ENCODE peak calls at places on chromosomes 6 and 20, in eight cellular contexts. One of them, this sample, is unnamed.

GRCh38 chr20:34114809-34115208 is 2.8 kb upstream of the EIF2S2 start:
- DNase-seq in T47D: no peak
- DNase-seq in CD4-positive, alpha-beta T cell: no peak
- DNase-seq in SW480: no peak
- DNase-seq in AG09319: no peak
- DNase-seq in cardiac fibroblast: no peak
- DNase-seq in GOT3: no peak
- DNase-seq in hepatic stellate cell: no peak
- DNase-seq in this sample: no peak

GRCh38 chr6:21726676-21727075 is 133.1 kb downstream of the SOX4 start:
- DNase-seq in T47D: no peak
- DNase-seq in CD4-positive, alpha-beta T cell: no peak
- DNase-seq in SW480: no peak
- DNase-seq in AG09319: no peak
- DNase-seq in cardiac fibroblast: no peak
- DNase-seq in GOT3: no peak
- DNase-seq in hepatic stellate cell: no peak
- DNase-seq in this sample: no peak

GRCh38 chr20:56345911-56346310 is 12.9 kb upstream of the FAM210B start:
- DNase-seq in T47D: no peak
- DNase-seq in CD4-positive, alpha-beta T cell: no peak
- DNase-seq in SW480: no peak
- DNase-seq in AG09319: no peak
- DNase-seq in cardiac fibroblast: peak; percentile 31
- DNase-seq in GOT3: no peak
- DNase-seq in hepatic stellate cell: no peak
- DNase-seq in this sample: no peak

GRCh38 chr6:26340066-26340465 is 24.9 kb upstream of the BTN3A2 start:
- DNase-seq in T47D: no peak
- DNase-seq in CD4-positive, alpha-beta T cell: no peak
- DNase-seq in SW480: no peak
- DNase-seq in AG09319: no peak
- DNase-seq in cardiac fibroblast: no peak
- DNase-seq in GOT3: no peak
- DNase-seq in hepatic stellate cell: no peak
- DNase-seq in this sample: no peak

GRCh38 chr20:10313701-10314100 is 95.1 kb downstream of the SNAP25 start:
- DNase-seq in T47D: no peak
- DNase-seq in CD4-positive, alpha-beta T cell: no peak
- DNase-seq in SW480: no peak
- DNase-seq in AG09319: no peak
- DNase-seq in cardiac fibroblast: peak; percentile 59
- DNase-seq in GOT3: no peak
- DNase-seq in hepatic stellate cell: no peak
- DNase-seq in this sample: no peak

GRCh38 chr6:124260337-124260736 is 456.7 kb downstream of the NKAIN2 start:
- DNase-seq in T47D: no peak
- DNase-seq in CD4-positive, alpha-beta T cell: no peak
- DNase-seq in SW480: no peak
- DNase-seq in AG09319: no peak
- DNase-seq in cardiac fibroblast: no peak
- DNase-seq in GOT3: no peak
- DNase-seq in hepatic stellate cell: no peak
- DNase-seq in this sample: no peak

GRCh38 chr6:139553916-139554315 is 179.5 kb upstream of the CITED2 start:
- DNase-seq in T47D: no peak
- DNase-seq in CD4-positive, alpha-beta T cell: no peak
- DNase-seq in SW480: no peak
- DNase-seq in AG09319: no peak
- DNase-seq in cardiac fibroblast: no peak
- DNase-seq in GOT3: no peak
- DNase-seq in hepatic stellate cell: no peak
- DNase-seq in this sample: no peak

GRCh38 chr6:79073888-79074287 is 4.2 kb downstream of the PHIP start:
- DNase-seq in T47D: no peak
- DNase-seq in CD4-positive, alpha-beta T cell: no peak
- DNase-seq in SW480: no peak
- DNase-seq in AG09319: no peak
- DNase-seq in cardiac fibroblast: no peak
- DNase-seq in GOT3: no peak
- DNase-seq in hepatic stellate cell: no peak
- DNase-seq in this sample: no peak

GRCh38 chr6:99330159-99330558 is 19.3 kb downstream of the FAXC start:
- DNase-seq in T47D: peak; percentile 69
- DNase-seq in CD4-positive, alpha-beta T cell: peak; percentile 6
- DNase-seq in SW480: peak; percentile 18
- DNase-seq in AG09319: peak; percentile 19
- DNase-seq in cardiac fibroblast: peak; percentile 75
- DNase-seq in GOT3: no peak
- DNase-seq in hepatic stellate cell: peak; percentile 68
- DNase-seq in this sample: no peak

GRCh38 chr6:156866181-156866862 is 89.1 kb downstream of the ARID1B start:
- DNase-seq in T47D: peak; percentile 25
- DNase-seq in CD4-positive, alpha-beta T cell: peak; percentile 6
- DNase-seq in SW480: no peak
- DNase-seq in AG09319: no peak
- DNase-seq in cardiac fibroblast: no peak
- DNase-seq in GOT3: no peak
- DNase-seq in hepatic stellate cell: peak; percentile 41
- DNase-seq in this sample: peak; percentile 33

GRCh38 chr6:39228992-39229767 is at the start of gene KCNK5:
- DNase-seq in T47D: peak; percentile 96
- DNase-seq in CD4-positive, alpha-beta T cell: peak; percentile 38
- DNase-seq in SW480: peak; percentile 71
- DNase-seq in AG09319: no peak
- DNase-seq in cardiac fibroblast: peak; percentile 38
- DNase-seq in GOT3: peak; percentile 44
- DNase-seq in hepatic stellate cell: no peak
- DNase-seq in this sample: peak; percentile 92

GRCh38 chr20:61758556-61759200 is 307.0 kb downstream of the TAF4 start:
- DNase-seq in T47D: no peak
- DNase-seq in CD4-positive, alpha-beta T cell: no peak
- DNase-seq in SW480: no peak
- DNase-seq in AG09319: no peak
- DNase-seq in cardiac fibroblast: no peak
- DNase-seq in GOT3: no peak
- DNase-seq in hepatic stellate cell: no peak
- DNase-seq in this sample: no peak

GRCh38 chr6:149346075-149346474 is 28.6 kb downstream of the TAB2 start:
- DNase-seq in T47D: no peak
- DNase-seq in CD4-positive, alpha-beta T cell: no peak
- DNase-seq in SW480: no peak
- DNase-seq in AG09319: no peak
- DNase-seq in cardiac fibroblast: no peak
- DNase-seq in GOT3: no peak
- DNase-seq in hepatic stellate cell: no peak
- DNase-seq in this sample: no peak

GRCh38 chr6:130008236-130008873 is 10.0 kb upstream of the L3MBTL3 start:
- DNase-seq in T47D: no peak
- DNase-seq in CD4-positive, alpha-beta T cell: no peak
- DNase-seq in SW480: no peak
- DNase-seq in AG09319: no peak
- DNase-seq in cardiac fibroblast: peak; percentile 49
- DNase-seq in GOT3: no peak
- DNase-seq in hepatic stellate cell: no peak
- DNase-seq in this sample: no peak

GRCh38 chr6:125623085-125623484 is 126.3 kb upstream of the HEY2 start:
- DNase-seq in T47D: no peak
- DNase-seq in CD4-positive, alpha-beta T cell: no peak
- DNase-seq in SW480: no peak
- DNase-seq in AG09319: no peak
- DNase-seq in cardiac fibroblast: no peak
- DNase-seq in GOT3: no peak
- DNase-seq in hepatic stellate cell: no peak
- DNase-seq in this sample: no peak

GRCh38 chr20:40687384-40688128 is 1.5 kb downstream of the MAFB start:
- DNase-seq in T47D: peak; percentile 90
- DNase-seq in CD4-positive, alpha-beta T cell: no peak
- DNase-seq in SW480: peak; percentile 55
- DNase-seq in AG09319: no peak
- DNase-seq in cardiac fibroblast: peak; percentile 48
- DNase-seq in GOT3: no peak
- DNase-seq in hepatic stellate cell: no peak
- DNase-seq in this sample: peak; percentile 74

GRCh38 chr6:170266061-170266825 is 24.6 kb downstream of the DLL1 start:
- DNase-seq in T47D: no peak
- DNase-seq in CD4-positive, alpha-beta T cell: no peak
- DNase-seq in SW480: peak; percentile 35
- DNase-seq in AG09319: no peak
- DNase-seq in cardiac fibroblast: no peak
- DNase-seq in GOT3: no peak
- DNase-seq in hepatic stellate cell: no peak
- DNase-seq in this sample: peak; percentile 48

GRCh38 chr6:37705239-37706051 is 7.8 kb upstream of the MDGA1 start:
- DNase-seq in T47D: no peak
- DNase-seq in CD4-positive, alpha-beta T cell: peak; percentile 56
- DNase-seq in SW480: no peak
- DNase-seq in AG09319: peak; percentile 73
- DNase-seq in cardiac fibroblast: peak; percentile 88
- DNase-seq in GOT3: peak; percentile 40
- DNase-seq in hepatic stellate cell: peak; percentile 93
- DNase-seq in this sample: peak; percentile 87

GRCh38 chr6:131685266-131685780 is 15.9 kb downstream of the OR2A4 start:
- DNase-seq in T47D: no peak
- DNase-seq in CD4-positive, alpha-beta T cell: no peak
- DNase-seq in SW480: no peak
- DNase-seq in AG09319: no peak
- DNase-seq in cardiac fibroblast: no peak
- DNase-seq in GOT3: no peak
- DNase-seq in hepatic stellate cell: no peak
- DNase-seq in this sample: no peak

GRCh38 chr6:152292595-152292994 is 344.6 kb downstream of the SYNE1 start:
- DNase-seq in T47D: no peak
- DNase-seq in CD4-positive, alpha-beta T cell: no peak
- DNase-seq in SW480: no peak
- DNase-seq in AG09319: no peak
- DNase-seq in cardiac fibroblast: no peak
- DNase-seq in GOT3: no peak
- DNase-seq in hepatic stellate cell: no peak
- DNase-seq in this sample: no peak

GRCh38 chr6:17473554-17473953 is 80.2 kb downstream of the CAP2 start:
- DNase-seq in T47D: no peak
- DNase-seq in CD4-positive, alpha-beta T cell: no peak
- DNase-seq in SW480: no peak
- DNase-seq in AG09319: no peak
- DNase-seq in cardiac fibroblast: no peak
- DNase-seq in GOT3: no peak
- DNase-seq in hepatic stellate cell: no peak
- DNase-seq in this sample: no peak

GRCh38 chr6:1076531-1077453 is 235.1 kb upstream of the FOXQ1 start:
- DNase-seq in T47D: no peak
- DNase-seq in CD4-positive, alpha-beta T cell: no peak
- DNase-seq in SW480: no peak
- DNase-seq in AG09319: no peak
- DNase-seq in cardiac fibroblast: no peak
- DNase-seq in GOT3: no peak
- DNase-seq in hepatic stellate cell: no peak
- DNase-seq in this sample: no peak

GRCh38 chr6:91298543-91299145 is 711.8 kb upstream of the MAP3K7 start:
- DNase-seq in T47D: no peak
- DNase-seq in CD4-positive, alpha-beta T cell: no peak
- DNase-seq in SW480: no peak
- DNase-seq in AG09319: no peak
- DNase-seq in cardiac fibroblast: no peak
- DNase-seq in GOT3: no peak
- DNase-seq in hepatic stellate cell: no peak
- DNase-seq in this sample: no peak

GRCh38 chr20:53527196-53527595 is 66.4 kb downstream of the ZNF217 start:
- DNase-seq in T47D: no peak
- DNase-seq in CD4-positive, alpha-beta T cell: no peak
- DNase-seq in SW480: no peak
- DNase-seq in AG09319: no peak
- DNase-seq in cardiac fibroblast: no peak
- DNase-seq in GOT3: no peak
- DNase-seq in hepatic stellate cell: no peak
- DNase-seq in this sample: no peak

GRCh38 chr6:37168809-37169457 is 1.0 kb upstream of the PIM1 start:
- DNase-seq in T47D: no peak
- DNase-seq in CD4-positive, alpha-beta T cell: no peak
- DNase-seq in SW480: peak; percentile 71
- DNase-seq in AG09319: no peak
- DNase-seq in cardiac fibroblast: no peak
- DNase-seq in GOT3: no peak
- DNase-seq in hepatic stellate cell: peak; percentile 88
- DNase-seq in this sample: no peak

GRCh38 chr20:25280051-25280573 is 32.2 kb downstream of the PYGB start:
- DNase-seq in T47D: peak; percentile 97
- DNase-seq in CD4-positive, alpha-beta T cell: no peak
- DNase-seq in SW480: no peak
- DNase-seq in AG09319: no peak
- DNase-seq in cardiac fibroblast: no peak
- DNase-seq in GOT3: no peak
- DNase-seq in hepatic stellate cell: no peak
- DNase-seq in this sample: peak; percentile 42

GRCh38 chr6:10398439-10399218 is 16.2 kb downstream of the TFAP2A start:
- DNase-seq in T47D: no peak
- DNase-seq in CD4-positive, alpha-beta T cell: no peak
- DNase-seq in SW480: no peak
- DNase-seq in AG09319: no peak
- DNase-seq in cardiac fibroblast: no peak
- DNase-seq in GOT3: no peak
- DNase-seq in hepatic stellate cell: no peak
- DNase-seq in this sample: no peak

GRCh38 chr6:8539446-8539845 is 104.1 kb upstream of the SLC35B3 start:
- DNase-seq in T47D: peak; percentile 38
- DNase-seq in CD4-positive, alpha-beta T cell: no peak
- DNase-seq in SW480: peak; percentile 36
- DNase-seq in AG09319: no peak
- DNase-seq in cardiac fibroblast: no peak
- DNase-seq in GOT3: no peak
- DNase-seq in hepatic stellate cell: no peak
- DNase-seq in this sample: no peak

GRCh38 chr20:57450419-57450818 is 59.2 kb downstream of the RBM38 start:
- DNase-seq in T47D: no peak
- DNase-seq in CD4-positive, alpha-beta T cell: no peak
- DNase-seq in SW480: no peak
- DNase-seq in AG09319: no peak
- DNase-seq in cardiac fibroblast: peak; percentile 67
- DNase-seq in GOT3: no peak
- DNase-seq in hepatic stellate cell: no peak
- DNase-seq in this sample: peak; percentile 79

GRCh38 chr20:8126190-8126589 is 5.9 kb upstream of the PLCB1 start:
- DNase-seq in T47D: no peak
- DNase-seq in CD4-positive, alpha-beta T cell: no peak
- DNase-seq in SW480: no peak
- DNase-seq in AG09319: no peak
- DNase-seq in cardiac fibroblast: no peak
- DNase-seq in GOT3: no peak
- DNase-seq in hepatic stellate cell: no peak
- DNase-seq in this sample: no peak

GRCh38 chr20:56685879-56686278 is 56.8 kb downstream of the TFAP2C start:
- DNase-seq in T47D: no peak
- DNase-seq in CD4-positive, alpha-beta T cell: no peak
- DNase-seq in SW480: no peak
- DNase-seq in AG09319: no peak
- DNase-seq in cardiac fibroblast: no peak
- DNase-seq in GOT3: no peak
- DNase-seq in hepatic stellate cell: no peak
- DNase-seq in this sample: no peak

GRCh38 chr20:20373046-20373706 is 5.3 kb downstream of the INSM1 start:
- DNase-seq in T47D: no peak
- DNase-seq in CD4-positive, alpha-beta T cell: no peak
- DNase-seq in SW480: no peak
- DNase-seq in AG09319: no peak
- DNase-seq in cardiac fibroblast: peak; percentile 23
- DNase-seq in GOT3: no peak
- DNase-seq in hepatic stellate cell: no peak
- DNase-seq in this sample: no peak

GRCh38 chr20:51385941-51386530 is 156.5 kb downstream of the NFATC2 start:
- DNase-seq in T47D: peak; percentile 73
- DNase-seq in CD4-positive, alpha-beta T cell: peak; percentile 28
- DNase-seq in SW480: peak; percentile 52
- DNase-seq in AG09319: no peak
- DNase-seq in cardiac fibroblast: peak; percentile 63
- DNase-seq in GOT3: no peak
- DNase-seq in hepatic stellate cell: peak; percentile 67
- DNase-seq in this sample: no peak

GRCh38 chr6:12014027-12014872 is 2.1 kb downstream of the HIVEP1 start:
- DNase-seq in T47D: peak; percentile 54
- DNase-seq in CD4-positive, alpha-beta T cell: no peak
- DNase-seq in SW480: no peak
- DNase-seq in AG09319: no peak
- DNase-seq in cardiac fibroblast: peak; percentile 58
- DNase-seq in GOT3: no peak
- DNase-seq in hepatic stellate cell: peak; percentile 60
- DNase-seq in this sample: no peak

This sample was measured in right cardiac atrium.